ENCODE peak calls at places on chromosomes 12 and 14, in eight cellular contexts. One of them, this sample, is unnamed.

GRCh38 chr14:104280902-104281767 is 142.7 kb downstream of the KIF26A start:
- DNase-seq in fibroblast of lung: no peak
- DNase-seq in nephron progenitor cell: peak
- DNase-seq in neural crest cell: no peak
- DNase-seq in cardiac fibroblast: no peak
- DNase-seq in suprapubic skin: peak
- DNase-seq in H9: peak
- DNase-seq in breast epithelium: no peak
- DNase-seq in this sample: no peak

GRCh38 chr14:29650554-29651269 is 276.9 kb downstream of the PRKD1 start:
- DNase-seq in breast epithelium: no peak
- DNase-seq in H9: no peak
- DNase-seq in fibroblast of lung: peak
- DNase-seq in nephron progenitor cell: no peak
- DNase-seq in cardiac fibroblast: peak
- DNase-seq in neural crest cell: no peak
- DNase-seq in suprapubic skin: no peak
- DNase-seq in this sample: no peak

GRCh38 chr12:108297895-108298760 is 41.0 kb downstream of the CMKLR1 start:
- DNase-seq in nephron progenitor cell: no peak
- DNase-seq in fibroblast of lung: no peak
- DNase-seq in breast epithelium: no peak
- DNase-seq in H9: no peak
- DNase-seq in neural crest cell: no peak
- DNase-seq in suprapubic skin: no peak
- DNase-seq in cardiac fibroblast: no peak
- DNase-seq in this sample: no peak

GRCh38 chr12:26043139-26044006 is 81.5 kb downstream of the BHLHE41 start:
- DNase-seq in neural crest cell: no peak
- DNase-seq in suprapubic skin: no peak
- DNase-seq in fibroblast of lung: peak
- DNase-seq in cardiac fibroblast: no peak
- DNase-seq in nephron progenitor cell: no peak
- DNase-seq in breast epithelium: no peak
- DNase-seq in H9: no peak
- DNase-seq in this sample: no peak

GRCh38 chr14:38217538-38217937 is 9.8 kb downstream of the SSTR1 start:
- DNase-seq in nephron progenitor cell: no peak
- DNase-seq in neural crest cell: no peak
- DNase-seq in breast epithelium: no peak
- DNase-seq in suprapubic skin: no peak
- DNase-seq in H9: no peak
- DNase-seq in cardiac fibroblast: no peak
- DNase-seq in fibroblast of lung: no peak
- DNase-seq in this sample: no peak

GRCh38 chr12:25388216-25388615 is 137.5 kb upstream of the KRAS start:
- DNase-seq in suprapubic skin: no peak
- DNase-seq in fibroblast of lung: peak
- DNase-seq in H9: no peak
- DNase-seq in nephron progenitor cell: no peak
- DNase-seq in cardiac fibroblast: no peak
- DNase-seq in breast epithelium: no peak
- DNase-seq in neural crest cell: no peak
- DNase-seq in this sample: peak

GRCh38 chr12:81598205-81598604 is 160.9 kb downstream of the PPFIA2 start:
- DNase-seq in nephron progenitor cell: no peak
- DNase-seq in H9: no peak
- DNase-seq in fibroblast of lung: peak
- DNase-seq in cardiac fibroblast: no peak
- DNase-seq in suprapubic skin: no peak
- DNase-seq in neural crest cell: no peak
- DNase-seq in breast epithelium: no peak
- DNase-seq in this sample: no peak

GRCh38 chr12:5648692-5649338 is 216.9 kb downstream of the NTF3 start:
- DNase-seq in neural crest cell: no peak
- DNase-seq in breast epithelium: no peak
- DNase-seq in fibroblast of lung: peak
- DNase-seq in suprapubic skin: no peak
- DNase-seq in nephron progenitor cell: peak
- DNase-seq in H9: peak
- DNase-seq in cardiac fibroblast: peak
- DNase-seq in this sample: no peak

GRCh38 chr12:10027311-10028099 is 3.0 kb upstream of the CLEC9A start:
- DNase-seq in cardiac fibroblast: no peak
- DNase-seq in suprapubic skin: no peak
- DNase-seq in nephron progenitor cell: no peak
- DNase-seq in fibroblast of lung: peak
- DNase-seq in breast epithelium: no peak
- DNase-seq in H9: no peak
- DNase-seq in neural crest cell: no peak
- DNase-seq in this sample: no peak

GRCh38 chr14:97412933-97413574 is 615.9 kb downstream of the VRK1 start:
- DNase-seq in H9: no peak
- DNase-seq in breast epithelium: no peak
- DNase-seq in suprapubic skin: no peak
- DNase-seq in fibroblast of lung: no peak
- DNase-seq in neural crest cell: no peak
- DNase-seq in nephron progenitor cell: no peak
- DNase-seq in cardiac fibroblast: no peak
- DNase-seq in this sample: no peak

GRCh38 chr12:52086366-52086765 is 6.9 kb downstream of the SMIM41 start:
- DNase-seq in H9: no peak
- DNase-seq in breast epithelium: no peak
- DNase-seq in neural crest cell: no peak
- DNase-seq in nephron progenitor cell: no peak
- DNase-seq in suprapubic skin: no peak
- DNase-seq in cardiac fibroblast: no peak
- DNase-seq in fibroblast of lung: peak
- DNase-seq in this sample: no peak

GRCh38 chr12:54239568-54239967 is 40.4 kb downstream of the CBX5 start:
- DNase-seq in neural crest cell: no peak
- DNase-seq in cardiac fibroblast: no peak
- DNase-seq in breast epithelium: no peak
- DNase-seq in suprapubic skin: no peak
- DNase-seq in fibroblast of lung: no peak
- DNase-seq in H9: no peak
- DNase-seq in nephron progenitor cell: no peak
- DNase-seq in this sample: no peak

GRCh38 chr14:98119739-98120138 is 1152.3 kb downstream of the BCL11B start:
- DNase-seq in suprapubic skin: no peak
- DNase-seq in breast epithelium: no peak
- DNase-seq in cardiac fibroblast: no peak
- DNase-seq in nephron progenitor cell: no peak
- DNase-seq in fibroblast of lung: no peak
- DNase-seq in neural crest cell: no peak
- DNase-seq in H9: no peak
- DNase-seq in this sample: no peak

GRCh38 chr12:126424696-126425095 is 1359.5 kb downstream of the AACS start:
- DNase-seq in cardiac fibroblast: no peak
- DNase-seq in suprapubic skin: no peak
- DNase-seq in neural crest cell: no peak
- DNase-seq in H9: no peak
- DNase-seq in fibroblast of lung: peak
- DNase-seq in nephron progenitor cell: no peak
- DNase-seq in breast epithelium: no peak
- DNase-seq in this sample: no peak

GRCh38 chr14:80074905-80075304 is 136.4 kb downstream of the DIO2 start:
- DNase-seq in breast epithelium: no peak
- DNase-seq in suprapubic skin: no peak
- DNase-seq in cardiac fibroblast: no peak
- DNase-seq in H9: no peak
- DNase-seq in neural crest cell: no peak
- DNase-seq in fibroblast of lung: no peak
- DNase-seq in nephron progenitor cell: no peak
- DNase-seq in this sample: no peak

GRCh38 chr14:75310295-75311059 is 31.8 kb downstream of the FOS start:
- DNase-seq in suprapubic skin: peak
- DNase-seq in H9: peak
- DNase-seq in neural crest cell: peak
- DNase-seq in fibroblast of lung: peak
- DNase-seq in breast epithelium: peak
- DNase-seq in nephron progenitor cell: peak
- DNase-seq in cardiac fibroblast: peak
- DNase-seq in this sample: no peak

GRCh38 chr12:77097846-77098245 is 32.5 kb upstream of the E2F7 start:
- DNase-seq in breast epithelium: no peak
- DNase-seq in neural crest cell: no peak
- DNase-seq in nephron progenitor cell: no peak
- DNase-seq in H9: no peak
- DNase-seq in cardiac fibroblast: no peak
- DNase-seq in fibroblast of lung: no peak
- DNase-seq in suprapubic skin: no peak
- DNase-seq in this sample: no peak

GRCh38 chr12:77031745-77032144 is 33.6 kb downstream of the E2F7 start:
- DNase-seq in neural crest cell: no peak
- DNase-seq in suprapubic skin: no peak
- DNase-seq in nephron progenitor cell: no peak
- DNase-seq in H9: no peak
- DNase-seq in breast epithelium: no peak
- DNase-seq in cardiac fibroblast: peak
- DNase-seq in fibroblast of lung: peak
- DNase-seq in this sample: no peak

GRCh38 chr12:6981152-6982052 is 10.7 kb downstream of the EMG1 start:
- DNase-seq in H9: no peak
- DNase-seq in cardiac fibroblast: no peak
- DNase-seq in nephron progenitor cell: no peak
- DNase-seq in suprapubic skin: no peak
- DNase-seq in breast epithelium: no peak
- DNase-seq in fibroblast of lung: no peak
- DNase-seq in neural crest cell: no peak
- DNase-seq in this sample: no peak

GRCh38 chr12:6386038-6386437 is 2.1 kb downstream of the LTBR start:
- DNase-seq in neural crest cell: no peak
- DNase-seq in nephron progenitor cell: no peak
- DNase-seq in H9: peak
- DNase-seq in cardiac fibroblast: no peak
- DNase-seq in fibroblast of lung: no peak
- DNase-seq in suprapubic skin: no peak
- DNase-seq in breast epithelium: no peak
- DNase-seq in this sample: no peak

GRCh38 chr12:98980508-98980907 is 335.4 kb downstream of the APAF1 start:
- DNase-seq in cardiac fibroblast: no peak
- DNase-seq in H9: no peak
- DNase-seq in neural crest cell: no peak
- DNase-seq in nephron progenitor cell: no peak
- DNase-seq in suprapubic skin: no peak
- DNase-seq in fibroblast of lung: no peak
- DNase-seq in breast epithelium: no peak
- DNase-seq in this sample: no peak

GRCh38 chr14:104223101-104223809 is 84.9 kb downstream of the KIF26A start:
- DNase-seq in H9: no peak
- DNase-seq in suprapubic skin: peak
- DNase-seq in cardiac fibroblast: no peak
- DNase-seq in fibroblast of lung: no peak
- DNase-seq in neural crest cell: no peak
- DNase-seq in breast epithelium: no peak
- DNase-seq in nephron progenitor cell: peak
- DNase-seq in this sample: no peak

GRCh38 chr14:90795744-90796143 is 20.5 kb downstream of the TTC7B start:
- DNase-seq in fibroblast of lung: peak
- DNase-seq in nephron progenitor cell: no peak
- DNase-seq in breast epithelium: no peak
- DNase-seq in suprapubic skin: no peak
- DNase-seq in neural crest cell: no peak
- DNase-seq in cardiac fibroblast: peak
- DNase-seq in H9: no peak
- DNase-seq in this sample: no peak

GRCh38 chr12:10842862-10843261 is 6.4 kb downstream of the PRR4 start:
- DNase-seq in nephron progenitor cell: no peak
- DNase-seq in H9: no peak
- DNase-seq in suprapubic skin: no peak
- DNase-seq in cardiac fibroblast: no peak
- DNase-seq in fibroblast of lung: no peak
- DNase-seq in neural crest cell: no peak
- DNase-seq in breast epithelium: no peak
- DNase-seq in this sample: no peak

GRCh38 chr14:83940253-83940652 is 1589.7 kb upstream of the FLRT2 start:
- DNase-seq in cardiac fibroblast: peak
- DNase-seq in neural crest cell: no peak
- DNase-seq in fibroblast of lung: no peak
- DNase-seq in nephron progenitor cell: no peak
- DNase-seq in H9: no peak
- DNase-seq in breast epithelium: no peak
- DNase-seq in suprapubic skin: no peak
- DNase-seq in this sample: no peak
- TF ChIP-seq CTCF in cardiac fibroblast: no peak
- TF ChIP-seq CTCF in neural crest cell: no peak
- TF ChIP-seq CTCF in fibroblast of lung: no peak
- TF ChIP-seq CTCF in nephron progenitor cell: no peak
- TF ChIP-seq CTCF in H9: peak
- TF ChIP-seq CTCF in breast epithelium: no peak
- TF ChIP-seq CTCF in suprapubic skin: no peak
- TF ChIP-seq CTCF in this sample: no peak

GRCh38 chr14:53412819-53413664 is 259.9 kb upstream of the DDHD1 start:
- DNase-seq in neural crest cell: no peak
- DNase-seq in fibroblast of lung: no peak
- DNase-seq in breast epithelium: no peak
- DNase-seq in H9: no peak
- DNase-seq in cardiac fibroblast: peak
- DNase-seq in suprapubic skin: no peak
- DNase-seq in nephron progenitor cell: peak
- DNase-seq in this sample: no peak
- TF ChIP-seq CTCF in neural crest cell: peak
- TF ChIP-seq CTCF in fibroblast of lung: peak
- TF ChIP-seq CTCF in breast epithelium: no peak
- TF ChIP-seq CTCF in H9: peak
- TF ChIP-seq CTCF in cardiac fibroblast: peak
- TF ChIP-seq CTCF in suprapubic skin: no peak
- TF ChIP-seq CTCF in nephron progenitor cell: peak
- TF ChIP-seq CTCF in this sample: peak

DNA sequence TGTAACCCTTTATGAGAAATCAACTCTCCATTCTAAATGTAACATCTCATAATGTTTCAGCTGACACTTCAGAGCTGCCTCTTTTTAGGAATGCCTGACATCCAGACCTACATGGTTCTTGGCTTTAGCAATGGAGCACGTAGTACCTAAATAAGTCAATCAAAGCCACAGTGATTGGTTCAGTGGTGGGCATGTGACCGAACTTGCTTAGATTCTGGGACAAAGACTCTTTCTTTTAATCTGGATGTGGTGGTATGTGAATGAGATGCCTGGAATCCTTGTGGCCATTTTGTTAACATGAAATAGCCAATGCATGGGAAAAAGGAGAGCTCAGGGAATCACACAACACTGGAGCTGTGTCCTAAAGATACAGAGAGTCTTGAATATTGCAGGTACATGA is 11.8 kb downstream of the GPR65 start:
- DNase-seq in nephron progenitor cell: no peak
- DNase-seq in breast epithelium: no peak
- DNase-seq in cardiac fibroblast: no peak
- DNase-seq in fibroblast of lung: peak
- DNase-seq in H9: no peak
- DNase-seq in suprapubic skin: no peak
- DNase-seq in neural crest cell: no peak
- DNase-seq in this sample: no peak
- TF ChIP-seq CTCF in nephron progenitor cell: no peak
- TF ChIP-seq CTCF in breast epithelium: no peak
- TF ChIP-seq CTCF in cardiac fibroblast: no peak
- TF ChIP-seq CTCF in fibroblast of lung: no peak
- TF ChIP-seq CTCF in H9: no peak
- TF ChIP-seq CTCF in suprapubic skin: no peak
- TF ChIP-seq CTCF in neural crest cell: no peak
- TF ChIP-seq CTCF in this sample: no peak

GRCh38 chr12:60689137-60689536 is 1093.3 kb downstream of the SLC16A7 start:
- DNase-seq in nephron progenitor cell: no peak
- DNase-seq in neural crest cell: no peak
- DNase-seq in breast epithelium: no peak
- DNase-seq in H9: peak
- DNase-seq in fibroblast of lung: no peak
- DNase-seq in suprapubic skin: no peak
- DNase-seq in cardiac fibroblast: no peak
- DNase-seq in this sample: no peak
- TF ChIP-seq CTCF in nephron progenitor cell: no peak
- TF ChIP-seq CTCF in neural crest cell: no peak
- TF ChIP-seq CTCF in breast epithelium: no peak
- TF ChIP-seq CTCF in H9: peak
- TF ChIP-seq CTCF in fibroblast of lung: no peak
- TF ChIP-seq CTCF in suprapubic skin: no peak
- TF ChIP-seq CTCF in cardiac fibroblast: no peak
- TF ChIP-seq CTCF in this sample: no peak

This sample was measured in GM13976.